ENCODE peak calls at places on chromosome 19, in nine cellular contexts. C, G, P, L, J, F, S, D and Q are unnamed samples.

GRCh38 chr19:13849277-13849676 is 27.7 kb upstream of the NANOS3 start:
- DNase-seq in C (no peak), G (no peak), P (no peak), L (no peak), J (no peak), F (no peak), S (no peak), D (no peak), Q (no peak)

GRCh38 chr19:55451522-55452380 is 8.7 kb upstream of the SHISA7 start:
- DNase-seq in C (no peak), G (no peak), P (no peak), L (no peak), J (no peak), F (no peak), S (no peak), D (no peak), Q (no peak)

GRCh38 chr19:52351512-52351911 is 15.5 kb downstream of the ZNF610 start:
- DNase-seq in C (no peak), G (no peak), P (no peak), L (no peak), J (no peak), F (no peak), S (no peak), D (no peak), Q (no peak)

GRCh38 chr19:47243364-47243775 is 12.4 kb upstream of the BBC3 start:
- DNase-seq in C (no peak), G (no peak), P (no peak), L (no peak), J (no peak), F (no peak), S (no peak), D (no peak), Q (no peak)

GRCh38 chr19:58554494-58555368 is at the start of gene CHMP2A:
- DNase-seq in C (peak; percentile 94), G (peak; percentile 99), P (peak; percentile 98), L (peak; percentile 98), J (no peak), F (peak; percentile 93), S (peak; percentile 72), D (peak; percentile 81), Q (peak; percentile 95)

GRCh38 chr19:45499196-45500180 is 1.2 kb downstream of the PPM1N start:
- DNase-seq in C (no peak), G (no peak), P (peak; percentile 53), L (no peak), J (no peak), F (no peak), S (no peak), D (peak; percentile 56), Q (peak; percentile 65)

GRCh38 chr19:29325241-29325975 is 112.5 kb upstream of the UQCRFS1 start:
- DNase-seq in C (no peak), G (no peak), P (no peak), L (no peak), J (no peak), F (no peak), S (no peak), D (no peak), Q (no peak)

GRCh38 chr19:39497850-39498261 is 891 bp upstream of the DLL3 start:
- DNase-seq in C (peak; percentile 24), G (no peak), P (peak; percentile 42), L (no peak), J (no peak), F (no peak), S (no peak), D (no peak), Q (peak; percentile 30)

GRCh38 chr19:11284535-11284934 is 11.4 kb upstream of the TSPAN16 start:
- DNase-seq in C (no peak), G (peak; percentile 51), P (no peak), L (no peak), J (no peak), F (no peak), S (no peak), D (no peak), Q (no peak)

GRCh38 chr19:29445246-29445645 is 80.5 kb upstream of the VSTM2B start:
- DNase-seq in C (no peak), G (no peak), P (no peak), L (no peak), J (no peak), F (no peak), S (no peak), D (no peak), Q (no peak)

GRCh38 chr19:44345969-44346368 is 10.5 kb downstream of the ZNF112 start:
- DNase-seq in C (no peak), G (no peak), P (no peak), L (no peak), J (no peak), F (no peak), S (no peak), D (no peak), Q (no peak)

GRCh38 chr19:55674841-55675660 is at the start of gene EPN1:
- DNase-seq in C (peak; percentile 96), G (peak; percentile 97), P (peak; percentile 97), L (peak; percentile 97), J (peak; percentile 59), F (peak; percentile 90), S (peak; percentile 67), D (peak; percentile 86), Q (peak; percentile 98)

GRCh38 chr19:13396256-13397080 is 109.8 kb downstream of the CACNA1A start:
- DNase-seq in C (peak; percentile 93), G (no peak), P (peak; percentile 88), L (peak; percentile 22), J (no peak), F (peak; percentile 72), S (peak; percentile 21), D (peak; percentile 25), Q (peak; percentile 40)

GRCh38 chr19:46131485-46132143 is 7.1 kb upstream of the IGFL3 start:
- DNase-seq in C (no peak), G (no peak), P (no peak), L (no peak), J (no peak), F (no peak), S (no peak), D (no peak), Q (no peak)

GRCh38 chr19:33159149-33159548 is 27.2 kb downstream of the WDR88 start:
- DNase-seq in C (no peak), G (no peak), P (no peak), L (no peak), J (no peak), F (no peak), S (no peak), D (no peak), Q (no peak)

DNA sequence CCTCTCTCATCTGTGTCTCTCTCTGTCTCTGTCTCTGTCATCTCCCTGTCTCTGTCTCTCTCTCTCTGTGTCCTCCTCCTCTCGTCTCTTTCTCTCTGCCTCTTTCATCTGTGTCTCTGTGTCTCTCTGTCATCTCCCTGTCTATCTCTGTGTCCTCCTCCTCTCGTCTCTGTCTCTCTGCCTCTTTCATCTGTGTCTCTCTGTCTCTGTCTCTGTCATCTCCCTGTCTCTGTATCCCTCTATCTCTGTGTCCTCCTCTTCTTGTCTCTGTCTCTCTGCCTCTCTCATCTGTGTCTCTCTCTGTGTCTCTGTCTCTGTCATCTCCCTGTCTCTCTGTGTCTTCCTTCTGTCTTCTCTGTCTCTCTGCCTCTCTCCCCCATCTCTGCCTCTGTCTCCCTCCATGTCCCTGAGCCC is 551 bp upstream of the EBI3 start:
- DNase-seq in C (no peak), G (no peak), P (no peak), L (no peak), J (no peak), F (no peak), S (no peak), D (no peak), Q (no peak)
- H3K4me3 ChIP-seq in C (no peak overlapping the region), G (no peak overlapping the region), P (no peak overlapping the region), L (no peak overlapping the region), J (no peak overlapping the region), F (no peak overlapping the region), S (no peak overlapping the region), D (no peak overlapping the region), Q (no peak overlapping the region)

GRCh38 chr19:4067396-4068057 is 828 bp upstream of the ZBTB7A start:
- DNase-seq in C (no peak), G (peak; percentile 54), P (no peak), L (no peak), J (no peak), F (no peak), S (no peak), D (no peak), Q (no peak)
- TF ChIP-seq CTCF in C (no peak), G (no peak), P (no peak), L (no peak), J (no peak), F (no peak), S (no peak), D (no peak), Q (no peak)

GRCh38 chr19:15195987-15196682 is 4.7 kb downstream of the NOTCH3 start:
- DNase-seq in C (no peak), G (no peak), P (no peak), L (peak; percentile 90), J (no peak), F (peak; percentile 73), S (no peak), D (peak; percentile 79), Q (peak; percentile 97)

GRCh38 chr19:15197275-15198005 is 3.4 kb downstream of the NOTCH3 start:
- DNase-seq in C (peak; percentile 37), G (no peak), P (peak; percentile 46), L (no peak), J (no peak), F (no peak), S (no peak), D (no peak), Q (no peak)

GRCh38 chr19:15196683-15197005 is 4.2 kb downstream of the NOTCH3 start:
- DNase-seq in C (no peak), G (no peak), P (no peak), L (no peak), J (no peak), F (no peak), S (no peak), D (no peak), Q (no peak)

GRCh38 chr19:15195381-15195964 is 5.3 kb downstream of the NOTCH3 start:
- DNase-seq in C (peak; percentile 74), G (no peak), P (peak; percentile 65), L (peak; percentile 57), J (no peak), F (no peak), S (peak; percentile 4), D (peak; percentile 84), Q (peak; percentile 96)

GRCh38 chr19:15194938-15195337 is 5.9 kb downstream of the NOTCH3 start:
- DNase-seq in C (peak; percentile 80), G (no peak), P (peak; percentile 48), L (no peak), J (no peak), F (no peak), S (peak; percentile 19), D (peak; percentile 61), Q (peak; percentile 44)
- H3K4me3 ChIP-seq in C (peak overlapping the region; percentile 4), G (no peak overlapping the region), P (no peak overlapping the region), L (no peak overlapping the region), J (no peak overlapping the region), F (peak overlapping the region; percentile 39), S (peak overlapping the region; percentile 47), D (peak overlapping the region; percentile 35), Q (peak overlapping the region; percentile 29)

DNA sequence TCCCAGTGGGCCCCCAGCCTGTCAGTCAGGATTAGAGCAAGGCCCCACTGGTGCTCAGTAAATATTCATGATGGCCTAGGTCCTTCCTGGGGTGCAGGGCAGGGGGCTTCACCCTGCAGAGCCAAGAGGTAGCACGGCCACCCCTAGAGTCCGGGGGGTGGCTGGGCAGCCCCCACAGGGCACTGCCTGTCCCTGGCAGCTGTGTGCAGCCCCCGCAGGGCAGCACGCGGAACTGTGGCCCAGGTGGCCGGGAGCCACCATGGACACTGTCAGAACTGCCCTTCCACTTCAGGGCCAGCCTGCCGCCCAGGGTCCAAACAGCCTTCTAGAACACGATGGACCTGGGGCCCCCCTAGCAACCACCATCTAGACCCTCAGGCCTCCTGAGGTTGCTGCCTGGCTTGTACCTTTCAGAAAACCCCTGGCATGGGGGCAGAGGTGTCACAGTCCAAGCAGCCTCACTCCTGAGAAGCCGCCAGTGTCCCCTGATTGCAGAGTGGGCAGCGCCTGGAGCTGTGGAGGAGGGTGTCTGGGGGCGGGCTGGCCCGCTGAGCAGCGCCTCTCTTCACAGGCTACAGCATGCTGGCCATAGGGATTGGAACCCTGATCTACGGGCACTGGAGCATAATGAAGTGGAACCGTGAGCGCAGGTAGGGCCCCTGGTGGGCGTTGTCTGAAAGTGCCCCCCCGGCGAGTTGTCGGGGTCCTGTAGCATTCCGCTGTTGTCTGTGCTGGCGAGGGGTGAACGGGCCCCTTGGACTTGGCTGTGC is 2.9 kb upstream of the YJEFN3 start:
- DNase-seq in C (no peak), G (no peak), P (no peak), L (no peak), J (no peak), F (no peak), S (no peak), D (no peak), Q (no peak)
- TF ChIP-seq CTCF in C (no peak), G (no peak), P (no peak), L (no peak), J (no peak), F (no peak), S (no peak), D (no peak), Q (no peak)